ENCODE peak calls at places on chromosomes 1 and 21, in four cellular contexts. Q is GM23248, A is mammary epithelial cell, C is astrocyte. N is an unnamed sample.

GRCh38 chr1:94362466-94363058 is 55.6 kb upstream of the ABCD3 start:
- DNase-seq in Q (peak; percentile 4), C (peak; percentile 26), A (peak; percentile 74), N (no peak)

GRCh38 chr1:243964915-243965314 is 86.2 kb upstream of the ZBTB18 start:
- DNase-seq in Q (peak; percentile 55), A (no peak), C (no peak), N (no peak)

GRCh38 chr1:109655624-109656519 is at the start of gene GSTM4:
- DNase-seq in C (peak; percentile 61), Q (peak; percentile 91), A (peak; percentile 38), N (no peak)

GRCh38 chr21:25491267-25491666 is 116.0 kb downstream of the MRPL39 start:
- DNase-seq in C (no peak), Q (no peak), A (no peak), N (no peak)

GRCh38 chr1:235943581-235944114 is 76.9 kb upstream of the LYST start:
- DNase-seq in Q (peak; percentile 94), C (peak; percentile 98), A (peak; percentile 92), N (peak; percentile 70)

GRCh38 chr1:230120949-230121381 is 53.9 kb downstream of the GALNT2 start:
- DNase-seq in Q (peak; percentile 65), A (no peak), C (no peak), N (no peak)

GRCh38 chr1:201023517-201023902 is at the start of gene KIF21B:
- DNase-seq in Q (peak; percentile 66), A (peak; percentile 43), C (no peak), N (no peak)

GRCh38 chr21:45423201-45423955 is 18.4 kb downstream of the COL18A1 start:
- DNase-seq in A (no peak), C (no peak), Q (no peak), N (no peak)

GRCh38 chr1:171270806-171271205 is 22.5 kb downstream of the FMO1 start:
- DNase-seq in C (no peak), A (no peak), Q (no peak), N (no peak)

GRCh38 chr1:154423303-154423987 is 18.3 kb downstream of the IL6R start:
- DNase-seq in A (peak; percentile 72), Q (peak; percentile 80), C (peak; percentile 71), N (no peak)

GRCh38 chr1:168092566-168093355 is 44.0 kb downstream of the GPR161 start:
- DNase-seq in Q (no peak), C (no peak), A (no peak), N (no peak)

GRCh38 chr21:45417951-45418300 is 13.0 kb downstream of the COL18A1 start:
- DNase-seq in C (no peak), Q (no peak), A (no peak), N (no peak)

GRCh38 chr1:45800899-45801298 is 2.5 kb upstream of the MAST2 start:
- DNase-seq in A (no peak), C (no peak), Q (no peak), N (no peak)

GRCh38 chr1:201728731-201729130 is 100.2 kb upstream of the IPO9 start:
- DNase-seq in C (no peak), Q (no peak), A (no peak), N (no peak)

GRCh38 chr1:239386453-239387303 is at the start of gene CHRM3:
- DNase-seq in Q (peak; percentile 6), A (peak; percentile 61), C (peak; percentile 64), N (no peak)

GRCh38 chr1:22665752-22666151 is 12.7 kb downstream of the C1QB start:
- DNase-seq in A (peak; percentile 5), Q (peak; percentile 49), C (peak; percentile 16), N (no peak)

GRCh38 chr21:45250914-45251634 is 36.6 kb downstream of the POFUT2 start:
- DNase-seq in Q (no peak), C (no peak), A (no peak), N (no peak)

GRCh38 chr1:158176399-158176798 is 4.3 kb upstream of the CD1D start:
- DNase-seq in A (no peak), C (no peak), Q (no peak), N (no peak)

GRCh38 chr1:157073944-157074685 is 25.5 kb downstream of the ETV3L start:
- DNase-seq in C (peak; percentile 10), A (peak; percentile 54), Q (peak; percentile 86), N (peak; percentile 4)

GRCh38 chr1:185853739-185854138 is 119.5 kb downstream of the HMCN1 start:
- DNase-seq in C (peak; percentile 86), Q (peak; percentile 87), A (peak; percentile 67), N (no peak)

GRCh38 chr1:90550616-90551406 is 166.3 kb downstream of the BARHL2 start:
- DNase-seq in A (no peak), Q (no peak), C (no peak), N (no peak)

GRCh38 chr1:220680085-220680687 is 10.0 kb upstream of the C1orf115 start:
- DNase-seq in A (peak; percentile 32), C (peak; percentile 4), Q (peak; percentile 53), N (peak; percentile 1)

GRCh38 chr1:76210130-76210529 is 135.6 kb downstream of the ST6GALNAC3 start:
- DNase-seq in Q (no peak), C (no peak), A (no peak), N (no peak)

GRCh38 chr1:180167721-180168467 is 13.2 kb downstream of the QSOX1 start:
- DNase-seq in Q (no peak), C (no peak), A (peak; percentile 55), N (peak; percentile 76)

GRCh38 chr1:10835423-10836421 is 39.3 kb upstream of the CASZ1 start:
- DNase-seq in Q (peak; percentile 57), A (no peak), C (peak; percentile 32), N (no peak)

GRCh38 chr1:201022824-201023516 is 544 bp downstream of the KIF21B start:
- DNase-seq in Q (no peak), A (no peak), C (no peak), N (no peak)

GRCh38 chr21:31993826-31994791 is 121.3 kb downstream of the HUNK start:
- DNase-seq in Q (peak; percentile 25), C (no peak), A (no peak), N (no peak)

GRCh38 chr1:16172232-16172830 is 16.5 kb upstream of the EPHA2 start:
- DNase-seq in Q (no peak), A (no peak), C (no peak), N (no peak)
- H4K20me1 ChIP-seq in Q (no peaks in the 10 kb centered on the region), A (no peaks in the 10 kb centered on the region), C (no peaks in the 10 kb centered on the region), N (no peaks in the 10 kb centered on the region)

GRCh38 chr1:247680171-247680570 is 632 bp upstream of the OR13G1 start:
- DNase-seq in C (no peak), A (no peak), Q (no peak), N (no peak)
- H3K4me1 ChIP-seq in C (no peaks in the 10 kb centered on the region), A (no peaks in the 10 kb centered on the region), Q (no peaks in the 10 kb centered on the region), N (no peaks in the 10 kb centered on the region)

GRCh38 chr1:51534447-51534846 is 15.4 kb upstream of the EPS15 start:
- DNase-seq in A (no peak), Q (no peak), C (no peak), N (no peak)
- H3K9ac ChIP-seq in A (no peak overlapping the region), Q (peak overlapping the region; percentile 34), C (no peak overlapping the region), N (no peak overlapping the region)

GRCh38 chr1:98179159-98179558 is 258.3 kb upstream of the DPYD start:
- DNase-seq in Q (no peak), A (no peak), C (no peak), N (no peak)
- H4K20me1 ChIP-seq in Q (no peaks in the 10 kb centered on the region), A (no peaks in the 10 kb centered on the region), C (no peaks in the 10 kb centered on the region), N (no peaks in the 10 kb centered on the region)

GRCh38 chr1:205519541-205520131 is 15.2 kb downstream of the CDK18 start:
- DNase-seq in C (no peak), A (no peak), Q (no peak), N (no peak)

GRCh38 chr1:205517288-205517687 is 12.8 kb downstream of the CDK18 start:
- DNase-seq in A (no peak), Q (no peak), C (no peak), N (no peak)

GRCh38 chr1:205518616-205519540 is 14.4 kb downstream of the CDK18 start:
- DNase-seq in A (no peak), Q (no peak), C (no peak), N (no peak)

GRCh38 chr1:205516362-205516761 is 11.9 kb downstream of the CDK18 start:
- DNase-seq in C (no peak), A (no peak), Q (no peak), N (no peak)

DNA sequence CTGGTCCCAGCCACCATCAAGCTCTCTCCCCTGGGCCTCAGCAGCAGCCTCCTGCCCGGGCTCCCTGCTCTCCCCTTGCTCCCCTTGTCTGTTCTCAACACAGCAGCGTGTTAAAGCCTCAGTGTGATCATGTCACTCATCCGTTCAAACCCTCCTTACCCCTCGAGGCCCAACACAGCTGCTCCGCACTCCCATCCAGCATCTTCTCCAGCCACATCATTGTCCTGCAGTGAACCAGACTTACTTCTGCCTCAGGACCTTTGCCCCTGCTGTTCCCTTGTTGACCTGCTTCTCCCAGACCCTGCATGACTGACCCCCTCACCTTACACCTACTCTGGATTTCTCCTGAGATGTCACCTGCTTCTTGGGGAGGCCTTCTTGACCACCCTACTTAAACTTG is 13.3 kb downstream of the CDK18 start:
- DNase-seq in A (no peak), C (no peak), Q (no peak), N (no peak)
- H3K4me1 ChIP-seq in A (peaks cover 4% of the 10 kb centered on the region), C (no peaks in the 10 kb centered on the region), Q (no peaks in the 10 kb centered on the region), N (no peaks in the 10 kb centered on the region)

DNA sequence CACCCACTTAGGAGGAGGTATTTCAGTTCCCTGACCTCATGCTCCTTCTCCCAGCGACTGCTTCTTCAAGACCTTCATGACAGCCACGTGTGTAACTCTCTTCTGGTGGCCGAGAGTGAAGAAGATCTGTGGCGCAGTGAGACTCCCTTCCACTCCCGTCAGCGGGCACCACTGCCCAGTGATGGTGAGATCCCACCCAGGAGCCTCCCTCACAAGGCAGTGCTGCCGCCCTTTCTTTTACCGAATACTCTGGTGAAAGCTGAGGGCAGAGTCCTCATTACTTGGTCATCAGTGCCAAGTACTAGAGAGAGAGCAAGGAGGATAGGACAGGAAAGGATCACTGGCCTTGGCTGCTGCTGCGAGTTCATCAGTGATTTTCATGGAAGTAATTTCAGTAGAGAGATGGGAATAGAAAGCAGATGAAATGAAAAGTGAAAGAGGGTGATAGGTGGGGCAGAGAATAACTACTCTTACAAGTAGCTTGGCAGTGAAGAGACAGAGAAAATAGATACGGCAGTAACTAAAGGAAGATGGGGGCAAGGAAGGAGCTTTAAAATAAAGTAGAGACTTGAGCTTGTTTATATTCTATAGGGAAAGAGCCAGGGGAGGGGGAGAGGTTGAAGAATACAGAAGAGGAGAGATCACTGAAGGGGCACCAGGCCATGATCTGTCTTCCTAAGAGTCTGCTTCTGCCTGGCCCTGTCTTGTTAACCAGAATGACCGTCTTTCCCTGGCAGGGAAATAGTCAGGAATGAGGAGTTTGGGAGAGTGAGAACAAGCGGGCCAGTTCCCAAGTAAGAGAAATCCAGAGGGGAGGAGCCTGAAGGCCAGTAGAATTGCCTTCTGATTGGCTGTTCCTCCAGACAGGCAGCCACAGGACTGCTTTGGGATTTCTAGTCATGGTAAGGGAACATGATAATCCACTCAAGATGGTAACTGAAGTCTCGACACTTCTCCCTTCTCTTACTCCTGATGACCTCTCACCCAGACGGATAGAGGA is 18.3 kb downstream of the HYI start:
- DNase-seq in Q (peak; percentile 72), A (no peak), C (peak; percentile 16), N (no peak)
- H3K9ac ChIP-seq in Q (peak overlapping the region; percentile 9), A (no peak overlapping the region), C (no peak overlapping the region), N (no peak overlapping the region)